ENCODE peak calls at places on chromosomes 1 and 21, in ten cellular contexts. F is DND-41, Z is hepatocyte, C is OCI-LY7, V is fibroblast of lung, G is A549, N is MM.1S, X is neural progenitor cell, T is endothelial cell of umbilical vein, D is IMR-90. S is an unnamed sample.

GRCh38 chr1:246875041-246876026 is 56.4 kb downstream of the AHCTF1 start:
- DNase-seq in F (no peak), Z (peak; percentile 7), C (no peak), V (peak; percentile 83), G (no peak), N (no peak), X (no peak), T (no peak), D (peak; percentile 88), S (no peak)

GRCh38 chr1:12397426-12398134 is 167.8 kb downstream of the VPS13D start:
- DNase-seq in F (no peak), Z (no peak), C (no peak), V (peak; percentile 73), G (no peak), N (no peak), X (no peak), T (no peak), D (no peak), S (no peak)

GRCh38 chr1:4422496-4423289 is 231.7 kb upstream of the AJAP1 start:
- DNase-seq in F (no peak), Z (no peak), C (peak; percentile 63), V (no peak), G (no peak), N (no peak), X (peak; percentile 33), T (no peak), D (no peak), S (no peak)

GRCh38 chr1:53586765-53587164 is 127.6 kb downstream of the DMRTB1 start:
- DNase-seq in F (no peak), Z (no peak), C (no peak), V (no peak), G (no peak), N (no peak), X (peak; percentile 20), T (no peak), D (no peak), S (no peak)

GRCh38 chr1:178396789-178397188 is 100.0 kb downstream of the CLEC20A start:
- DNase-seq in F (no peak), Z (no peak), C (no peak), V (no peak), G (no peak), N (no peak), X (no peak), T (no peak), D (no peak), S (no peak)

GRCh38 chr1:170668301-170668789 is 4.4 kb downstream of the PRRX1 start:
- DNase-seq in F (no peak), Z (no peak), C (no peak), V (peak; percentile 39), G (no peak), N (no peak), X (peak; percentile 77), T (no peak), D (no peak), S (no peak)

GRCh38 chr1:103457856-103458255 is 67.6 kb upstream of the RNPC3 start:
- DNase-seq in F (no peak), Z (no peak), C (no peak), V (no peak), G (no peak), N (no peak), X (peak; percentile 82), T (no peak), D (no peak), S (no peak)

GRCh38 chr21:46250146-46250725 is 21.7 kb upstream of the LSS start:
- DNase-seq in F (no peak), Z (no peak), C (peak; percentile 54), V (no peak), G (no peak), N (no peak), X (no peak), T (no peak), D (peak; percentile 33), S (peak; percentile 45)

GRCh38 chr1:192131914-192132313 is 26.3 kb upstream of the RGS18 start:
- DNase-seq in F (peak; percentile 37), Z (no peak), C (no peak), V (no peak), G (no peak), N (no peak), X (no peak), T (no peak), D (no peak), S (no peak)

DNA sequence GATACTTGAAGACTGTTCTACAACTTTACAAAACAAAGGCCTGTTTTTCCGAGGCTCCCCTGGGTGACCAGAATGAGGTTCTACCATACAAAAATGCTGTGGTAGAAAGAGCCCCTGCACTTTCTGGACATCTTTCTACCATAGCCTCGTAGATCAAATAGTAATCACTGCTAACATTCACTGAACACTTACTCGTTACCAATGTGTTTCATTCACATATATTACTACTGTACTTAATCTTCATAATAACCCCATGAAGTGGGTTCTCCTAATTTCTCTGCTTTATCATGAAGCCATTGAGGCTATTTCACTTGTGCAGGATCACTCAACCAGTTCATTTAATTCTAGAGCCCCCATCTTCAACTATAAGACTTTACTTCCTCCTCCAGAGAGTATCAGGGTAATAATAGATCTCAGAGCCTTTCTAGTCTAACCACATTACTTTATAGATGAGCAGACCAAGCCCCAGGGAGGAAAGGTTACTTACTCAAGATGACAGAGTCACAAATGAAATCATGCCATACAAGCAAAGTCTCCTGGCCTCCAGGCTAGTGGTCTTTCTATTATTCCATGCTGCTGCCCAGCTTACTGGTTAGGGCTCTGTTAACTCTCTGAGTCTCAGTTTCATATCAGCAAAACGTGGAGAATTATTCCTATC is 46.7 kb upstream of the OSBPL9 start:
- DNase-seq in F (no peak), Z (no peak), C (peak; percentile 57), V (no peak), G (no peak), N (peak; percentile 38), X (no peak), T (no peak), D (no peak), S (no peak)
- H3K4me2 ChIP-seq in F (no peak overlapping the region), Z (peak overlapping the region; percentile 31), C (peak overlapping the region; percentile 59), V (no peak overlapping the region), G (peak overlapping the region; percentile 68), N (peak overlapping the region; percentile 79), X (no peak overlapping the region), T (peak overlapping the region; percentile 62), D (no peak overlapping the region), S (no peak overlapping the region)

DNA sequence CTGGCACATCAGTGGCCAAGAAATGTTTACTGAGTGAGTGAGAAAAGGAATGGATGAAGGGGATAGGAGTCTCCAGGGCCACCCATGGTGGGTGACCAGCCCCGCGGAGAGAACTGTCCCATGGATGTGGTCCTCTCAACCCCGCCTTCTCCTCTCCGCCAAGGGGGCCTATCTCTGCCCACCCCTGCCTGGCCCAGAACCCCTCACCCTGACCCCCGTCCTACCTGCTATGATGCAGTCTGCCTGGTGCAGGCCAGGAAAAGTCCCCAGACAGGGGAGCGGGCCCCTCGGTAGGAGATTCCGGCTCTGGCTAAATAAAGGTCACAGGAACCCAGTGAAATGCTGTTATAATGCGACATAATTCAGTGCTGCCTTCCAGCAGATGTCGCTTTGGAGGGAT is 107.6 kb downstream of the PTPRU start:
- DNase-seq in F (no peak), Z (no peak), C (no peak), V (no peak), G (no peak), N (no peak), X (no peak), T (no peak), D (no peak), S (peak; percentile 18)
- TF ChIP-seq CTCF in F (no peak), Z (no peak), C (no peak), V (no peak), G (no peak), N (no peak), X (no peak), T (no peak), D (no peak), S (no peak)

GRCh38 chr1:212669102-212669501 is 30.5 kb downstream of the BATF3 start:
- DNase-seq in F (no peak), Z (no peak), C (peak; percentile 48), V (peak; percentile 9), G (peak; percentile 53), N (peak; percentile 31), X (peak; percentile 56), T (peak; percentile 49), D (peak; percentile 20), S (peak; percentile 70)

GRCh38 chr1:212669600-212669999 is 30.0 kb downstream of the BATF3 start:
- DNase-seq in F (no peak), Z (no peak), C (no peak), V (no peak), G (no peak), N (no peak), X (no peak), T (no peak), D (no peak), S (no peak)

GRCh38 chr1:212670882-212671281 is 28.8 kb downstream of the BATF3 start:
- DNase-seq in F (no peak), Z (no peak), C (no peak), V (no peak), G (no peak), N (no peak), X (no peak), T (no peak), D (no peak), S (peak; percentile 26)

GRCh38 chr1:212670301-212670700 is 29.3 kb downstream of the BATF3 start:
- DNase-seq in F (no peak), Z (no peak), C (no peak), V (no peak), G (no peak), N (no peak), X (no peak), T (no peak), D (no peak), S (no peak)

GRCh38 chr1:212671342-212672031 is 28.2 kb downstream of the BATF3 start:
- DNase-seq in F (peak; percentile 22), Z (peak; percentile 58), C (peak; percentile 29), V (peak; percentile 81), G (no peak), N (no peak), X (no peak), T (no peak), D (peak; percentile 69), S (peak; percentile 76)
- H3K4me2 ChIP-seq in F (no peak overlapping the region), Z (peak overlapping the region; percentile 14), C (peak overlapping the region; percentile 27), V (peak overlapping the region; percentile 17), G (peak overlapping the region; percentile 48), N (no peak overlapping the region), X (no peak overlapping the region), T (no peak overlapping the region), D (peak overlapping the region; percentile 55), S (peak overlapping the region; percentile 38)

DNA sequence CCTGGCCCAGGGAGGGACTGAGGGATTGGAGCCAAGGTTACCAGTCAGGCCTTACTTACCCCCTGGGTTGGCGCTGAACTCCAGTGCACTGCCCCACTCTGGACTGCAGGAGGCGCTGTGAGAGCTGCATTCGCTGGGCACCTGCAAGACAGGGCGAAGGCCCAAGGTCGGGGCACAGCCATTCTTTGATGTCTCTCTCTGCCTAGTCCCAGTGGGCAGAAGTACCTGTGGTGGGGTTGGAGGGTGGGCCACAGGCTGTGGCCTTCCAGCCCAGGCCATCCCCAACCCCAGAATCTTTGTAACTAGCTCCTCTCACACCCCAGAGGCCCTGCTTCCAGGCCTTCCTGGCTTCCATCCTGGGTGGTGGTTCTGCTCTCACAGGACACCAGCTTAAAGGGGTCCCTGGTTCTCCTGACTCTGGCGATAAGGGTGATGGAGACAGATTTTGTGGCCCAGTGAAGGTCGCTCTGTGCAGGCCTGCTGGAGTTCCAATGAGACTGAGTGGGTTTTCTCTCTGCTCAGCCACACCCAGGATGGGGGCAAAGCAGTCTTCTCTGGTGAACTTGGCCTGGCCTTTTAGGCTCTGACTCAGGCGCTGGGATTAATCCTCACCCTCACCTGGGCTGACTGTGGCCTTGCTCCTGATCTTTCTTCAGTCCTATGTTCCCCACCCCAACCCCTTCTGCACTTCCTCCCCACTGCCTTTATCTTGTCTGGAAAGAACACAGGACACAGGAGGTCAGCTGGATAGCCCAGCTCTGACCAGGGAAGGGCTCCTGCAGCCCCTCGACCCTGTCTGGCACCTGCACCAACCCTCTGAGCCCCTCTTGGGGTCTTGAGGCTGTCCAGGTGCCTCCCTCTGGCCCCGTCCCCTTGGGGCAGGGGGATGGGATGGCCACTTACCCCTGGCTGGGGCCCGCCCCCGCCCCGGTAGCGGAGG is 954 bp downstream of the MYOG start:
- DNase-seq in F (peak; percentile 22), Z (no peak), C (peak; percentile 22), V (no peak), G (no peak), N (peak; percentile 23), X (peak; percentile 50), T (no peak), D (no peak), S (peak; percentile 86)
- TF ChIP-seq CTCF in F (peak; percentile 66), Z (peak; percentile 7), C (peak; percentile 76), V (peak; percentile 41), G (peak; percentile 26), N (peak; percentile 64), X (peak; percentile 61), T (peak; percentile 50), D (peak; percentile 41), S (peak; percentile 51)

S was measured in osteoblast.